ENCODE peak calls at places on chromosomes 11 and 22, in eight cellular contexts. One of them, this sample, is unnamed.

GRCh38 chr11:70445605-70446004 is 47.3 kb downstream of the CTTN start:
- DNase-seq in HL-60: no peak
- DNase-seq in transverse colon: no peak
- DNase-seq in neural crest cell: no peak
- DNase-seq in tibial artery: no peak
- DNase-seq in right lobe of liver: no peak
- DNase-seq in AG10803: no peak
- DNase-seq in Panc1: no peak
- DNase-seq in this sample: no peak

GRCh38 chr11:72828081-72828567 is 13.9 kb downstream of the ATG16L2 start:
- DNase-seq in HL-60: no peak
- DNase-seq in tibial artery: no peak
- DNase-seq in Panc1: no peak
- DNase-seq in neural crest cell: no peak
- DNase-seq in right lobe of liver: peak
- DNase-seq in AG10803: peak
- DNase-seq in transverse colon: no peak
- DNase-seq in this sample: no peak

GRCh38 chr22:33819743-33820142 is 100.5 kb downstream of the LARGE1 start:
- DNase-seq in right lobe of liver: no peak
- DNase-seq in tibial artery: no peak
- DNase-seq in transverse colon: no peak
- DNase-seq in neural crest cell: no peak
- DNase-seq in AG10803: no peak
- DNase-seq in HL-60: no peak
- DNase-seq in Panc1: no peak
- DNase-seq in this sample: no peak

GRCh38 chr22:24697671-24698082 is 76.8 kb downstream of the PIWIL3 start:
- DNase-seq in HL-60: peak
- DNase-seq in AG10803: no peak
- DNase-seq in neural crest cell: no peak
- DNase-seq in right lobe of liver: no peak
- DNase-seq in transverse colon: peak
- DNase-seq in tibial artery: peak
- DNase-seq in Panc1: no peak
- DNase-seq in this sample: no peak

GRCh38 chr11:124277809-124278208 is 21.6 kb downstream of the OR8G5 start:
- DNase-seq in neural crest cell: no peak
- DNase-seq in Panc1: no peak
- DNase-seq in HL-60: peak
- DNase-seq in AG10803: no peak
- DNase-seq in tibial artery: no peak
- DNase-seq in right lobe of liver: no peak
- DNase-seq in transverse colon: no peak
- DNase-seq in this sample: no peak

GRCh38 chr11:8709002-8709672 is 26.5 kb downstream of the RPL27A start:
- DNase-seq in right lobe of liver: peak
- DNase-seq in transverse colon: peak
- DNase-seq in tibial artery: peak
- DNase-seq in HL-60: no peak
- DNase-seq in Panc1: no peak
- DNase-seq in AG10803: peak
- DNase-seq in neural crest cell: no peak
- DNase-seq in this sample: no peak

GRCh38 chr11:9858218-9858617 is 194.3 kb downstream of the SWAP70 start:
- DNase-seq in transverse colon: no peak
- DNase-seq in Panc1: no peak
- DNase-seq in neural crest cell: no peak
- DNase-seq in HL-60: no peak
- DNase-seq in AG10803: no peak
- DNase-seq in right lobe of liver: no peak
- DNase-seq in tibial artery: no peak
- DNase-seq in this sample: no peak

GRCh38 chr11:123578778-123579481 is 75.5 kb downstream of the SCN3B start:
- DNase-seq in neural crest cell: no peak
- DNase-seq in right lobe of liver: no peak
- DNase-seq in transverse colon: no peak
- DNase-seq in tibial artery: no peak
- DNase-seq in AG10803: no peak
- DNase-seq in Panc1: no peak
- DNase-seq in HL-60: no peak
- DNase-seq in this sample: no peak

GRCh38 chr11:119421351-119421750 is 1.6 kb downstream of the THY1 start:
- DNase-seq in tibial artery: no peak
- DNase-seq in Panc1: no peak
- DNase-seq in neural crest cell: no peak
- DNase-seq in AG10803: no peak
- DNase-seq in transverse colon: no peak
- DNase-seq in HL-60: no peak
- DNase-seq in right lobe of liver: no peak
- DNase-seq in this sample: no peak

GRCh38 chr11:3353066-3353465 is 25.9 kb downstream of the ZNF195 start:
- DNase-seq in AG10803: no peak
- DNase-seq in right lobe of liver: no peak
- DNase-seq in tibial artery: no peak
- DNase-seq in HL-60: no peak
- DNase-seq in Panc1: no peak
- DNase-seq in neural crest cell: no peak
- DNase-seq in transverse colon: no peak
- DNase-seq in this sample: no peak

GRCh38 chr11:119860561-119861094 is 131.6 kb upstream of the NECTIN1 start:
- DNase-seq in tibial artery: no peak
- DNase-seq in right lobe of liver: no peak
- DNase-seq in HL-60: no peak
- DNase-seq in Panc1: no peak
- DNase-seq in transverse colon: no peak
- DNase-seq in neural crest cell: no peak
- DNase-seq in AG10803: no peak
- DNase-seq in this sample: no peak

GRCh38 chr11:43327987-43328386 is 16.2 kb downstream of the API5 start:
- DNase-seq in HL-60: no peak
- DNase-seq in right lobe of liver: no peak
- DNase-seq in Panc1: peak
- DNase-seq in transverse colon: no peak
- DNase-seq in tibial artery: no peak
- DNase-seq in neural crest cell: no peak
- DNase-seq in AG10803: peak
- DNase-seq in this sample: no peak

GRCh38 chr11:116825434-116825833 is 2.3 kb upstream of the APOA4 start:
- DNase-seq in AG10803: no peak
- DNase-seq in Panc1: no peak
- DNase-seq in neural crest cell: no peak
- DNase-seq in transverse colon: no peak
- DNase-seq in right lobe of liver: peak
- DNase-seq in HL-60: no peak
- DNase-seq in tibial artery: no peak
- DNase-seq in this sample: no peak
- TF ChIP-seq CTCF in AG10803: no peak
- TF ChIP-seq CTCF in Panc1: no peak
- TF ChIP-seq CTCF in neural crest cell: no peak
- TF ChIP-seq CTCF in transverse colon: no peak
- TF ChIP-seq CTCF in right lobe of liver: peak
- TF ChIP-seq CTCF in HL-60: no peak
- TF ChIP-seq CTCF in tibial artery: no peak
- TF ChIP-seq CTCF in this sample: no peak

DNA sequence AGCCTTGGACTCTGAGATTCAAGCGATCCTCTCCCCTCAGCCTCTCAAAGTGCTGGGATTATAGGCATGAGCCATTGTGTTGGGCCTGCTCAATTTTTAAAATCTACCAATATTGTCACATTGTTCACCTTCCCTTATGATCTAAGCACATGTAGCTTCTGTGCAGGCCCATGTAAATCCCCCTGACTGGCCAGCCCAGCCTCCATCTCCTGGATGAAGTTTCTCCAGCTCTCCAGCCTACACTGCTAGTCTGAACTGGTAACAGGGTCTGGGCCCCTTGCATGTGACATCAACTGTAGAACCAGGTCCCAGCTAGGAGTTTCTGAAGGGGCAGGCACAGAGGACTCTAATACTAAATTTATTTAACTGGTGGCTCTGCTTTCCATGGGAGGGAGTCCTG is 32.8 kb upstream of the YPEL1 start:
- DNase-seq in right lobe of liver: no peak
- DNase-seq in HL-60: no peak
- DNase-seq in tibial artery: no peak
- DNase-seq in transverse colon: no peak
- DNase-seq in Panc1: no peak
- DNase-seq in AG10803: no peak
- DNase-seq in neural crest cell: no peak
- DNase-seq in this sample: no peak
- TF ChIP-seq CTCF in right lobe of liver: no peak
- TF ChIP-seq CTCF in HL-60: no peak
- TF ChIP-seq CTCF in tibial artery: no peak
- TF ChIP-seq CTCF in transverse colon: no peak
- TF ChIP-seq CTCF in Panc1: no peak
- TF ChIP-seq CTCF in AG10803: no peak
- TF ChIP-seq CTCF in neural crest cell: no peak
- TF ChIP-seq CTCF in this sample: no peak

DNA sequence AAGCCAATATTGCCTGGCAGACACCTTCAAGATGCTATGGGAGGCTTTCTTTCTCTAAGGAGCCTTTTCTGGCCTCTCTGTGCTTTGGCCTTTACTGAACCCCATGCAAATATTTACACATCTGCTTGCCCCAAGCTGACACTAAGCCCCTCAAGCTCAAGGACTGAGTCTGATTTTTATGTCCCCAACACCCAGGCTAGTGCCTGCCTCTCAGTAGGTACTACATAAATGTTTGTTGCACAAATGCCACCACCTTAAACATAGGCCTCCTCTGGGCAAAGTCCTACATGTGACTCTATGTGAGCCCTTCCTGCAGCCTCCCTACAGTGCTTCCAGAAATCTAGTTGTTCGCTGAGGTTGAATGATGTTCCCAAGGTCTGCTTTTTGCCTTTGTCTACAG is 187.6 kb downstream of the DBX1 start:
- DNase-seq in transverse colon: no peak
- DNase-seq in AG10803: no peak
- DNase-seq in tibial artery: no peak
- DNase-seq in Panc1: no peak
- DNase-seq in neural crest cell: no peak
- DNase-seq in HL-60: no peak
- DNase-seq in right lobe of liver: no peak
- DNase-seq in this sample: no peak
- TF ChIP-seq CTCF in transverse colon: no peak
- TF ChIP-seq CTCF in AG10803: no peak
- TF ChIP-seq CTCF in tibial artery: no peak
- TF ChIP-seq CTCF in Panc1: no peak
- TF ChIP-seq CTCF in neural crest cell: no peak
- TF ChIP-seq CTCF in HL-60: no peak
- TF ChIP-seq CTCF in right lobe of liver: no peak
- TF ChIP-seq CTCF in this sample: no peak

GRCh38 chr11:11450744-11451362 is 97.8 kb upstream of the CSNK2A3 start:
- DNase-seq in neural crest cell: no peak
- DNase-seq in right lobe of liver: no peak
- DNase-seq in transverse colon: no peak
- DNase-seq in HL-60: no peak
- DNase-seq in tibial artery: no peak
- DNase-seq in Panc1: no peak
- DNase-seq in AG10803: peak
- DNase-seq in this sample: no peak

GRCh38 chr11:11448626-11449025 is 95.6 kb upstream of the CSNK2A3 start:
- DNase-seq in tibial artery: no peak
- DNase-seq in HL-60: no peak
- DNase-seq in neural crest cell: no peak
- DNase-seq in transverse colon: no peak
- DNase-seq in Panc1: no peak
- DNase-seq in AG10803: no peak
- DNase-seq in right lobe of liver: no peak
- DNase-seq in this sample: no peak

GRCh38 chr11:11449327-11449726 is 96.3 kb upstream of the CSNK2A3 start:
- DNase-seq in HL-60: no peak
- DNase-seq in AG10803: no peak
- DNase-seq in tibial artery: no peak
- DNase-seq in transverse colon: no peak
- DNase-seq in Panc1: no peak
- DNase-seq in right lobe of liver: peak
- DNase-seq in neural crest cell: no peak
- DNase-seq in this sample: no peak

GRCh38 chr11:11454671-11455223 is 101.7 kb upstream of the CSNK2A3 start:
- DNase-seq in Panc1: no peak
- DNase-seq in neural crest cell: no peak
- DNase-seq in tibial artery: no peak
- DNase-seq in AG10803: no peak
- DNase-seq in HL-60: no peak
- DNase-seq in transverse colon: no peak
- DNase-seq in right lobe of liver: no peak
- DNase-seq in this sample: no peak

DNA sequence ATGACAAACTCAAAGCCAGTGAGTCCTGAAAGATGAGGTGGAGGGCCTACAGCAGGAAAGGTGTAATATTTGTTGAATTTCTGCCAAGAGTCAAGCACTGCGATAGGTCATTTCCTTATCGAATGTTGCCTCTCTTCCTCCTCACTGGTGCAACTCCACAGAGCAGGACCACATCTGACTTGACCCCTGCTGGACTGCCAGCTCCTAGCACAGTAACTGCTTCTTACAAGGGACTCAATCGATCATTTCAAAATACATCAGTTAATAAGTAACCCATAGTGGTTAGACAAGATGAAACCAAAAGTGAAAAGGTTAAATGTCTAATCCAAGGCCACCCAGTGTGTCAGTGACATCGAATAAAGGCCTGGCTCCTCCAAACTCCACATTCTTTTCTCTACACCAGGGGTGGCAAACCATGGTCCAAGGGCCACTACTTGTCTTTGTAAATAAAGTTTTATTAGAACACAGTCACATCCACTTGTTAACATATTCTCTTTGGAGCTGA is 98.5 kb upstream of the CSNK2A3 start:
- DNase-seq in neural crest cell: no peak
- DNase-seq in tibial artery: no peak
- DNase-seq in Panc1: no peak
- DNase-seq in transverse colon: no peak
- DNase-seq in right lobe of liver: peak
- DNase-seq in HL-60: no peak
- DNase-seq in AG10803: no peak
- DNase-seq in this sample: no peak
- TF ChIP-seq CTCF in neural crest cell: no peak
- TF ChIP-seq CTCF in tibial artery: no peak
- TF ChIP-seq CTCF in Panc1: no peak
- TF ChIP-seq CTCF in transverse colon: no peak
- TF ChIP-seq CTCF in right lobe of liver: no peak
- TF ChIP-seq CTCF in HL-60: no peak
- TF ChIP-seq CTCF in AG10803: no peak
- TF ChIP-seq CTCF in this sample: no peak

GRCh38 chr11:102807921-102808320 is 10.0 kb upstream of the MMP1 start:
- DNase-seq in AG10803: no peak
- DNase-seq in right lobe of liver: peak
- DNase-seq in HL-60: no peak
- DNase-seq in neural crest cell: peak
- DNase-seq in transverse colon: no peak
- DNase-seq in Panc1: no peak
- DNase-seq in tibial artery: no peak
- DNase-seq in this sample: no peak
- TF ChIP-seq CTCF in AG10803: no peak
- TF ChIP-seq CTCF in right lobe of liver: peak
- TF ChIP-seq CTCF in HL-60: no peak
- TF ChIP-seq CTCF in neural crest cell: peak
- TF ChIP-seq CTCF in transverse colon: peak
- TF ChIP-seq CTCF in Panc1: peak
- TF ChIP-seq CTCF in tibial artery: no peak
- TF ChIP-seq CTCF in this sample: no peak

GRCh38 chr11:18322818-18323570 is 627 bp downstream of the GTF2H1 start:
- DNase-seq in transverse colon: no peak
- DNase-seq in right lobe of liver: no peak
- DNase-seq in HL-60: no peak
- DNase-seq in Panc1: no peak
- DNase-seq in neural crest cell: no peak
- DNase-seq in AG10803: peak
- DNase-seq in tibial artery: no peak
- DNase-seq in this sample: no peak
- TF ChIP-seq CTCF in transverse colon: no peak
- TF ChIP-seq CTCF in right lobe of liver: no peak
- TF ChIP-seq CTCF in HL-60: no peak
- TF ChIP-seq CTCF in Panc1: no peak
- TF ChIP-seq CTCF in neural crest cell: no peak
- TF ChIP-seq CTCF in AG10803: no peak
- TF ChIP-seq CTCF in tibial artery: no peak
- TF ChIP-seq CTCF in this sample: no peak

This sample was measured in mesothelial cell of epicardium.